ENCODE peak calls at places on chromosomes 16 and 17, in nine cellular contexts. One of them, this sample, is unnamed.

GRCh38 chr16:86578499-86579267 is at the start of gene FOXL1:
- DNase-seq in suprapubic skin: no peak
- DNase-seq in CD4-positive, CD25-positive, alpha-beta regulatory T cell: no peak
- DNase-seq in lung: no peak
- DNase-seq in heart left ventricle: no peak
- DNase-seq in endothelial cell of umbilical vein: no peak
- DNase-seq in Peyer's patch: no peak
- DNase-seq in right atrium auricular region: no peak
- DNase-seq in GM23338: peak; percentile 55
- DNase-seq in this sample: no peak

GRCh38 chr16:51431517-51432241 is 280.6 kb upstream of the SALL1 start:
- DNase-seq in CD4-positive, CD25-positive, alpha-beta regulatory T cell: no peak
- DNase-seq in GM23338: no peak
- DNase-seq in endothelial cell of umbilical vein: no peak
- DNase-seq in lung: no peak
- DNase-seq in right atrium auricular region: no peak
- DNase-seq in suprapubic skin: no peak
- DNase-seq in Peyer's patch: no peak
- DNase-seq in heart left ventricle: no peak
- DNase-seq in this sample: no peak

GRCh38 chr17:42325026-42325425 is 36.7 kb downstream of the STAT5A start:
- DNase-seq in endothelial cell of umbilical vein: peak; percentile 35
- DNase-seq in heart left ventricle: no peak
- DNase-seq in suprapubic skin: no peak
- DNase-seq in lung: no peak
- DNase-seq in right atrium auricular region: no peak
- DNase-seq in CD4-positive, CD25-positive, alpha-beta regulatory T cell: no peak
- DNase-seq in GM23338: no peak
- DNase-seq in Peyer's patch: no peak
- DNase-seq in this sample: no peak

GRCh38 chr16:85675528-85675927 is 13.2 kb downstream of the GINS2 start:
- DNase-seq in CD4-positive, CD25-positive, alpha-beta regulatory T cell: no peak
- DNase-seq in heart left ventricle: no peak
- DNase-seq in lung: no peak
- DNase-seq in suprapubic skin: no peak
- DNase-seq in GM23338: peak; percentile 63
- DNase-seq in Peyer's patch: no peak
- DNase-seq in endothelial cell of umbilical vein: peak; percentile 41
- DNase-seq in right atrium auricular region: no peak
- DNase-seq in this sample: no peak

GRCh38 chr17:32671891-32672290 is 185.1 kb downstream of the CDK5R1 start:
- DNase-seq in suprapubic skin: no peak
- DNase-seq in lung: no peak
- DNase-seq in GM23338: no peak
- DNase-seq in right atrium auricular region: no peak
- DNase-seq in endothelial cell of umbilical vein: peak; percentile 62
- DNase-seq in Peyer's patch: no peak
- DNase-seq in heart left ventricle: peak; percentile 47
- DNase-seq in CD4-positive, CD25-positive, alpha-beta regulatory T cell: no peak
- DNase-seq in this sample: no peak

GRCh38 chr16:53457670-53458069 is 23.4 kb downstream of the RBL2 start:
- DNase-seq in Peyer's patch: peak; percentile 77
- DNase-seq in CD4-positive, CD25-positive, alpha-beta regulatory T cell: peak; percentile 87
- DNase-seq in right atrium auricular region: no peak
- DNase-seq in lung: no peak
- DNase-seq in endothelial cell of umbilical vein: no peak
- DNase-seq in heart left ventricle: no peak
- DNase-seq in GM23338: no peak
- DNase-seq in suprapubic skin: no peak
- DNase-seq in this sample: no peak

GRCh38 chr17:4788807-4789700 is at the start of gene GLTPD2:
- DNase-seq in right atrium auricular region: no peak
- DNase-seq in Peyer's patch: no peak
- DNase-seq in endothelial cell of umbilical vein: no peak
- DNase-seq in lung: no peak
- DNase-seq in GM23338: peak; percentile 46
- DNase-seq in suprapubic skin: no peak
- DNase-seq in heart left ventricle: no peak
- DNase-seq in CD4-positive, CD25-positive, alpha-beta regulatory T cell: no peak
- DNase-seq in this sample: no peak

GRCh38 chr17:14211778-14212177 is 24.9 kb downstream of the CDRT15 start:
- DNase-seq in lung: no peak
- DNase-seq in heart left ventricle: peak; percentile 25
- DNase-seq in Peyer's patch: no peak
- DNase-seq in endothelial cell of umbilical vein: no peak
- DNase-seq in suprapubic skin: no peak
- DNase-seq in CD4-positive, CD25-positive, alpha-beta regulatory T cell: peak; percentile 29
- DNase-seq in right atrium auricular region: no peak
- DNase-seq in GM23338: peak; percentile 54
- DNase-seq in this sample: no peak

GRCh38 chr16:55502801-55503366 is 6.0 kb upstream of the LPCAT2 start:
- DNase-seq in CD4-positive, CD25-positive, alpha-beta regulatory T cell: no peak
- DNase-seq in right atrium auricular region: peak; percentile 87
- DNase-seq in lung: peak; percentile 79
- DNase-seq in GM23338: peak; percentile 49
- DNase-seq in heart left ventricle: peak; percentile 89
- DNase-seq in suprapubic skin: no peak
- DNase-seq in endothelial cell of umbilical vein: peak; percentile 76
- DNase-seq in Peyer's patch: peak; percentile 34
- DNase-seq in this sample: no peak

GRCh38 chr16:12271006-12271405 is 294.5 kb downstream of the SNX29 start:
- DNase-seq in endothelial cell of umbilical vein: no peak
- DNase-seq in right atrium auricular region: no peak
- DNase-seq in GM23338: peak; percentile 69
- DNase-seq in Peyer's patch: no peak
- DNase-seq in suprapubic skin: no peak
- DNase-seq in lung: no peak
- DNase-seq in heart left ventricle: no peak
- DNase-seq in CD4-positive, CD25-positive, alpha-beta regulatory T cell: no peak
- DNase-seq in this sample: no peak

GRCh38 chr17:75047398-75048098 is 523 bp downstream of the KCTD2 start:
- DNase-seq in GM23338: peak; percentile 30
- DNase-seq in endothelial cell of umbilical vein: peak; percentile 19
- DNase-seq in right atrium auricular region: no peak
- DNase-seq in Peyer's patch: no peak
- DNase-seq in lung: no peak
- DNase-seq in CD4-positive, CD25-positive, alpha-beta regulatory T cell: no peak
- DNase-seq in suprapubic skin: peak; percentile 83
- DNase-seq in heart left ventricle: peak; percentile 35
- DNase-seq in this sample: no peak

GRCh38 chr16:70381604-70382342 is 35.1 kb downstream of the DDX19A start:
- DNase-seq in GM23338: no peak
- DNase-seq in right atrium auricular region: no peak
- DNase-seq in suprapubic skin: no peak
- DNase-seq in endothelial cell of umbilical vein: no peak
- DNase-seq in lung: no peak
- DNase-seq in heart left ventricle: no peak
- DNase-seq in Peyer's patch: no peak
- DNase-seq in CD4-positive, CD25-positive, alpha-beta regulatory T cell: no peak
- DNase-seq in this sample: no peak

GRCh38 chr17:27466376-27466747 is 10.1 kb downstream of the KSR1 start:
- DNase-seq in lung: no peak
- DNase-seq in Peyer's patch: peak; percentile 24
- DNase-seq in GM23338: peak; percentile 52
- DNase-seq in CD4-positive, CD25-positive, alpha-beta regulatory T cell: no peak
- DNase-seq in heart left ventricle: no peak
- DNase-seq in right atrium auricular region: no peak
- DNase-seq in endothelial cell of umbilical vein: peak; percentile 36
- DNase-seq in suprapubic skin: no peak
- DNase-seq in this sample: no peak

GRCh38 chr17:38797091-38797490 is 2.3 kb downstream of the PIP4K2B start:
- DNase-seq in GM23338: no peak
- DNase-seq in CD4-positive, CD25-positive, alpha-beta regulatory T cell: no peak
- DNase-seq in right atrium auricular region: no peak
- DNase-seq in suprapubic skin: no peak
- DNase-seq in endothelial cell of umbilical vein: no peak
- DNase-seq in heart left ventricle: no peak
- DNase-seq in Peyer's patch: no peak
- DNase-seq in lung: no peak
- DNase-seq in this sample: no peak

GRCh38 chr17:17718251-17718650 is 37.0 kb downstream of the RAI1 start:
- DNase-seq in suprapubic skin: no peak
- DNase-seq in CD4-positive, CD25-positive, alpha-beta regulatory T cell: no peak
- DNase-seq in lung: no peak
- DNase-seq in right atrium auricular region: no peak
- DNase-seq in GM23338: no peak
- DNase-seq in endothelial cell of umbilical vein: no peak
- DNase-seq in Peyer's patch: no peak
- DNase-seq in heart left ventricle: no peak
- DNase-seq in this sample: no peak

GRCh38 chr17:64196626-64197025 is 66.4 kb downstream of the TEX2 start:
- DNase-seq in Peyer's patch: no peak
- DNase-seq in suprapubic skin: no peak
- DNase-seq in lung: no peak
- DNase-seq in right atrium auricular region: no peak
- DNase-seq in CD4-positive, CD25-positive, alpha-beta regulatory T cell: no peak
- DNase-seq in endothelial cell of umbilical vein: no peak
- DNase-seq in heart left ventricle: no peak
- DNase-seq in GM23338: no peak
- DNase-seq in this sample: no peak

GRCh38 chr16:14486520-14487303 is 143.3 kb downstream of the PARN start:
- DNase-seq in GM23338: peak; percentile 46
- DNase-seq in endothelial cell of umbilical vein: peak; percentile 91
- DNase-seq in Peyer's patch: peak; percentile 31
- DNase-seq in right atrium auricular region: peak; percentile 93
- DNase-seq in suprapubic skin: peak; percentile 87
- DNase-seq in CD4-positive, CD25-positive, alpha-beta regulatory T cell: no peak
- DNase-seq in heart left ventricle: peak; percentile 83
- DNase-seq in lung: peak; percentile 83
- DNase-seq in this sample: no peak

DNA sequence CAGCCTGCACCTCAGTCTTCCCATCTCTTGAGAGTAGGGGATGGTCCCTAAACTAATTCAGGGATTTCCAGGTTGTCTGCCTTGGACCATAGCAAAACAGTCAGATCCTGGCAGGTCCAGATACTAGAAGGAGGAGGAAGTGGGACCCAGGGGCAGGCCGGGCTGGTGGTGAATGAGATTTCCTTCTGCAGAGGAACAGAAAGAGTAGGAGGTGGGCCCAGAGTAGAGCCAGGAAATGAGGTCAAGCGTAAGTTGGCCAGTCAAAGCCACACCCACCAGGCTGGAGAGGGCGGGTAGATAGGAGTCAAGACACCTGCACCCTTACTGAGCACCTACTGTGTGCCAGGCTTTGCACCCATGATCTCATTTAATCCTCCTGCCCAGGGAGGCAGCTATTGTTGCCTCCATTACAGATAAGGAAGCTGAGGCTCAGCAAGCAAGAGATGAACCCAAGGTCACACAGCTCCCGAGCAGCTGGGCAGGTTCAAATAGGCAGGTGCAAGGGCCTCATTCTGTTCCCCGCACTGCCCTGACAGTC is 2.6 kb downstream of the CDH5 start:
- DNase-seq in right atrium auricular region: peak; percentile 73
- DNase-seq in CD4-positive, CD25-positive, alpha-beta regulatory T cell: no peak
- DNase-seq in GM23338: no peak
- DNase-seq in Peyer's patch: no peak
- DNase-seq in lung: no peak
- DNase-seq in endothelial cell of umbilical vein: peak; percentile 71
- DNase-seq in heart left ventricle: peak; percentile 57
- DNase-seq in suprapubic skin: no peak
- DNase-seq in this sample: no peak
- H3K27ac ChIP-seq in right atrium auricular region: peak overlapping the region; percentile 79
- H3K27ac ChIP-seq in CD4-positive, CD25-positive, alpha-beta regulatory T cell: no peak overlapping the region
- H3K27ac ChIP-seq in GM23338: no peak overlapping the region
- H3K27ac ChIP-seq in Peyer's patch: no peak overlapping the region
- H3K27ac ChIP-seq in lung: peak overlapping the region; percentile 69
- H3K27ac ChIP-seq in endothelial cell of umbilical vein: peak overlapping the region; percentile 99
- H3K27ac ChIP-seq in heart left ventricle: peak overlapping the region; percentile 93
- H3K27ac ChIP-seq in suprapubic skin: no peak overlapping the region
- H3K27ac ChIP-seq in this sample: no peak overlapping the region

GRCh38 chr16:67164599-67165061 is at the start of gene HSF4:
- DNase-seq in right atrium auricular region: no peak
- DNase-seq in CD4-positive, CD25-positive, alpha-beta regulatory T cell: no peak
- DNase-seq in endothelial cell of umbilical vein: no peak
- DNase-seq in Peyer's patch: no peak
- DNase-seq in GM23338: no peak
- DNase-seq in heart left ventricle: peak; percentile 71
- DNase-seq in suprapubic skin: no peak
- DNase-seq in lung: peak; percentile 61
- DNase-seq in this sample: no peak
- H3K4me1 ChIP-seq in right atrium auricular region: peaks cover 64% of the 10 kb centered on the region
- H3K4me1 ChIP-seq in CD4-positive, CD25-positive, alpha-beta regulatory T cell: peaks cover 52% of the 10 kb centered on the region
- H3K4me1 ChIP-seq in endothelial cell of umbilical vein: peaks cover 18% of the 10 kb centered on the region
- H3K4me1 ChIP-seq in Peyer's patch: peaks cover 14% of the 10 kb centered on the region
- H3K4me1 ChIP-seq in GM23338: peaks cover 22% of the 10 kb centered on the region
- H3K4me1 ChIP-seq in heart left ventricle: peaks cover 63% of the 10 kb centered on the region
- H3K4me1 ChIP-seq in suprapubic skin: peaks cover 70% of the 10 kb centered on the region
- H3K4me1 ChIP-seq in lung: no peaks in the 10 kb centered on the region
- H3K4me1 ChIP-seq in this sample: peaks cover 34% of the 10 kb centered on the region

GRCh38 chr16:48906076-48906475 is 296.1 kb upstream of the N4BP1 start:
- DNase-seq in GM23338: no peak
- DNase-seq in heart left ventricle: no peak
- DNase-seq in CD4-positive, CD25-positive, alpha-beta regulatory T cell: no peak
- DNase-seq in endothelial cell of umbilical vein: no peak
- DNase-seq in Peyer's patch: no peak
- DNase-seq in right atrium auricular region: no peak
- DNase-seq in suprapubic skin: peak; percentile 37
- DNase-seq in lung: no peak
- DNase-seq in this sample: no peak

GRCh38 chr16:48905632-48906031 is 295.7 kb upstream of the N4BP1 start:
- DNase-seq in right atrium auricular region: no peak
- DNase-seq in CD4-positive, CD25-positive, alpha-beta regulatory T cell: no peak
- DNase-seq in endothelial cell of umbilical vein: no peak
- DNase-seq in heart left ventricle: no peak
- DNase-seq in lung: no peak
- DNase-seq in GM23338: no peak
- DNase-seq in suprapubic skin: no peak
- DNase-seq in Peyer's patch: no peak
- DNase-seq in this sample: no peak

GRCh38 chr16:48909231-48909630 is 299.3 kb upstream of the N4BP1 start:
- DNase-seq in lung: no peak
- DNase-seq in endothelial cell of umbilical vein: no peak
- DNase-seq in right atrium auricular region: no peak
- DNase-seq in CD4-positive, CD25-positive, alpha-beta regulatory T cell: no peak
- DNase-seq in suprapubic skin: peak; percentile 62
- DNase-seq in heart left ventricle: no peak
- DNase-seq in GM23338: no peak
- DNase-seq in Peyer's patch: no peak
- DNase-seq in this sample: no peak

GRCh38 chr16:48910214-48910613 is 300.2 kb upstream of the N4BP1 start:
- DNase-seq in endothelial cell of umbilical vein: no peak
- DNase-seq in heart left ventricle: no peak
- DNase-seq in GM23338: no peak
- DNase-seq in Peyer's patch: no peak
- DNase-seq in lung: no peak
- DNase-seq in right atrium auricular region: no peak
- DNase-seq in CD4-positive, CD25-positive, alpha-beta regulatory T cell: no peak
- DNase-seq in suprapubic skin: peak; percentile 7
- DNase-seq in this sample: no peak

GRCh38 chr16:48907906-48908634 is 298.1 kb upstream of the N4BP1 start:
- DNase-seq in right atrium auricular region: no peak
- DNase-seq in GM23338: no peak
- DNase-seq in CD4-positive, CD25-positive, alpha-beta regulatory T cell: no peak
- DNase-seq in heart left ventricle: no peak
- DNase-seq in Peyer's patch: no peak
- DNase-seq in lung: no peak
- DNase-seq in suprapubic skin: peak; percentile 50
- DNase-seq in endothelial cell of umbilical vein: no peak
- DNase-seq in this sample: no peak
- H3K27me3 ChIP-seq in right atrium auricular region: no peaks in the 10 kb centered on the region
- H3K27me3 ChIP-seq in GM23338: no peaks in the 10 kb centered on the region
- H3K27me3 ChIP-seq in CD4-positive, CD25-positive, alpha-beta regulatory T cell: no peaks in the 10 kb centered on the region
- H3K27me3 ChIP-seq in heart left ventricle: no peaks in the 10 kb centered on the region
- H3K27me3 ChIP-seq in Peyer's patch: no peaks in the 10 kb centered on the region
- H3K27me3 ChIP-seq in lung: no peaks in the 10 kb centered on the region
- H3K27me3 ChIP-seq in suprapubic skin: peaks cover 6% of the 10 kb centered on the region
- H3K27me3 ChIP-seq in endothelial cell of umbilical vein: no peaks in the 10 kb centered on the region
- H3K27me3 ChIP-seq in this sample: no peaks in the 10 kb centered on the region

GRCh38 chr16:75109732-75110243 is 6.8 kb downstream of the LDHD start:
- DNase-seq in lung: no peak
- DNase-seq in endothelial cell of umbilical vein: no peak
- DNase-seq in GM23338: no peak
- DNase-seq in heart left ventricle: peak; percentile 78
- DNase-seq in CD4-positive, CD25-positive, alpha-beta regulatory T cell: no peak
- DNase-seq in right atrium auricular region: no peak
- DNase-seq in suprapubic skin: no peak
- DNase-seq in Peyer's patch: no peak
- DNase-seq in this sample: no peak
- H3K27ac ChIP-seq in lung: peak overlapping the region; percentile 82
- H3K27ac ChIP-seq in endothelial cell of umbilical vein: no peak overlapping the region
- H3K27ac ChIP-seq in GM23338: no peak overlapping the region
- H3K27ac ChIP-seq in heart left ventricle: peak overlapping the region; percentile 77
- H3K27ac ChIP-seq in CD4-positive, CD25-positive, alpha-beta regulatory T cell: peak overlapping the region; percentile 80
- H3K27ac ChIP-seq in right atrium auricular region: peak overlapping the region; percentile 90
- H3K27ac ChIP-seq in suprapubic skin: peak overlapping the region; percentile 90
- H3K27ac ChIP-seq in Peyer's patch: peak overlapping the region; percentile 51
- H3K27ac ChIP-seq in this sample: peak overlapping the region; percentile 78